ENCODE peak calls at places on chromosomes 1 and 21, in seven cellular contexts. J is uterus, N is SJCRH30, L is aorta, I is IMR-90, M is brain microvascular endothelial cell, Z is right atrium auricular region. U is an unnamed sample.

GRCh38 chr1:33047290-33047689 is 10.6 kb upstream of the AK2 start:
- DNase-seq in J (no peak), N (no peak), L (no peak), I (no peak), M (no peak), Z (no peak), U (no peak)

GRCh38 chr21:17463441-17463840 is 49.4 kb upstream of the CXADR start:
- DNase-seq in J (peak; percentile 62), N (no peak), L (no peak), I (peak; percentile 97), M (peak; percentile 95), Z (no peak), U (peak; percentile 60)

GRCh38 chr1:67945733-67946374 is 104.6 kb downstream of the DIRAS3 start:
- DNase-seq in J (no peak), N (peak; percentile 23), L (no peak), I (peak; percentile 16), M (no peak), Z (no peak), U (peak; percentile 84)

GRCh38 chr1:246565751-246566127 is 322 bp downstream of the TFB2M start:
- DNase-seq in J (no peak), N (no peak), L (no peak), I (peak; percentile 58), M (no peak), Z (no peak), U (no peak)

GRCh38 chr1:74502432-74502831 is 10.0 kb downstream of the LRRC53 start:
- DNase-seq in J (no peak), N (peak; percentile 26), L (no peak), I (peak; percentile 48), M (peak; percentile 28), Z (no peak), U (no peak)

GRCh38 chr1:54403377-54403776 is 2.8 kb downstream of the SSBP3 start:
- DNase-seq in J (no peak), N (no peak), L (no peak), I (no peak), M (no peak), Z (no peak), U (peak; percentile 32)

GRCh38 chr1:209536843-209537242 is 46.7 kb upstream of the CAMK1G start:
- DNase-seq in J (no peak), N (no peak), L (no peak), I (no peak), M (no peak), Z (no peak), U (no peak)

GRCh38 chr1:67735806-67736627 is 51.0 kb downstream of the GADD45A start:
- DNase-seq in J (peak; percentile 84), N (peak; percentile 46), L (peak; percentile 88), I (peak; percentile 96), M (peak; percentile 95), Z (peak; percentile 77), U (no peak)

GRCh38 chr1:110475358-110476027 is 24.5 kb downstream of the PROK1 start:
- DNase-seq in J (no peak), N (no peak), L (peak; percentile 43), I (no peak), M (no peak), Z (no peak), U (no peak)

GRCh38 chr1:233549404-233549803 is 64.5 kb upstream of the KCNK1 start:
- DNase-seq in J (no peak), N (no peak), L (no peak), I (no peak), M (no peak), Z (no peak), U (no peak)

GRCh38 chr1:104921552-104921951 is 1171.9 kb downstream of the AMY1C start:
- DNase-seq in J (no peak), N (no peak), L (no peak), I (no peak), M (no peak), Z (no peak), U (no peak)

GRCh38 chr1:115135681-115136080 is 46.4 kb upstream of the TSPAN2 start:
- DNase-seq in J (no peak), N (no peak), L (no peak), I (peak; percentile 60), M (peak; percentile 40), Z (no peak), U (no peak)

GRCh38 chr1:92784051-92784638 is 763 bp downstream of the EVI5 start:
- DNase-seq in J (peak; percentile 35), N (peak; percentile 51), L (no peak), I (peak; percentile 61), M (peak; percentile 48), Z (no peak), U (no peak)

GRCh38 chr1:63329621-63330330 is 7.4 kb downstream of the FOXD3 start:
- DNase-seq in J (no peak), N (no peak), L (no peak), I (no peak), M (no peak), Z (no peak), U (no peak)

GRCh38 chr1:9149837-9150581 is 21.1 kb upstream of the GPR157 start:
- DNase-seq in J (no peak), N (no peak), L (no peak), I (no peak), M (no peak), Z (no peak), U (no peak)

GRCh38 chr1:203627819-203628184 is 1.2 kb downstream of the ATP2B4 start:
- DNase-seq in J (peak; percentile 58), N (peak; percentile 26), L (peak; percentile 80), I (no peak), M (no peak), Z (no peak), U (no peak)

GRCh38 chr1:29849038-29849750 is 612.9 kb downstream of the PTPRU start:
- DNase-seq in J (no peak), N (peak; percentile 26), L (no peak), I (peak; percentile 17), M (peak; percentile 5), Z (no peak), U (peak; percentile 81)

GRCh38 chr1:206935491-206936067 is 10.7 kb downstream of the PIGR start:
- DNase-seq in J (no peak), N (peak; percentile 42), L (peak; percentile 75), I (peak; percentile 7), M (peak; percentile 1), Z (no peak), U (peak; percentile 83)

GRCh38 chr1:101820080-101820479 is 176.6 kb downstream of the OLFM3 start:
- DNase-seq in J (no peak), N (peak; percentile 15), L (no peak), I (peak; percentile 15), M (peak; percentile 4), Z (no peak), U (peak; percentile 8)

GRCh38 chr1:9746211-9746610 is 77.6 kb downstream of the CLSTN1 start:
- DNase-seq in J (no peak), N (no peak), L (peak; percentile 65), I (no peak), M (no peak), Z (no peak), U (no peak)

GRCh38 chr1:203996126-203996525 is 76.8 kb upstream of the SOX13 start:
- DNase-seq in J (no peak), N (peak; percentile 33), L (no peak), I (no peak), M (no peak), Z (no peak), U (no peak)

GRCh38 chr1:94239796-94240195 is 2.4 kb upstream of the ARHGAP29 start:
- DNase-seq in J (no peak), N (no peak), L (no peak), I (peak; percentile 41), M (no peak), Z (no peak), U (no peak)
- H3K27me3 ChIP-seq in J (peaks cover under 1% of the 10 kb centered on the region), N (no peaks in the 10 kb centered on the region), L (no peaks in the 10 kb centered on the region), I (no peaks in the 10 kb centered on the region), M (no peaks in the 10 kb centered on the region), Z (no peaks in the 10 kb centered on the region), U (no peaks in the 10 kb centered on the region)

GRCh38 chr1:154272217-154272998 is at the start of gene HAX1:
- DNase-seq in J (peak; percentile 95), N (peak; percentile 90), L (peak; percentile 98), I (peak; percentile 97), M (peak; percentile 95), Z (peak; percentile 97), U (peak; percentile 100)
- H3K27ac ChIP-seq in J (peak within 1 kb of the TSS; percentile 93), N (peak within 1 kb of the TSS; percentile 41), L (peak within 1 kb of the TSS; percentile 58), I (peak within 1 kb of the TSS; percentile 87), M (peak within 1 kb of the TSS; percentile 82), Z (peak within 1 kb of the TSS; percentile 87), U (peak within 1 kb of the TSS; percentile 88)

GRCh38 chr1:116832932-116833578 is 76.7 kb upstream of the PTGFRN start:
- DNase-seq in J (no peak), N (no peak), L (no peak), I (no peak), M (no peak), Z (no peak), U (no peak)

GRCh38 chr1:116835161-116835560 is 74.6 kb upstream of the PTGFRN start:
- DNase-seq in J (no peak), N (no peak), L (no peak), I (no peak), M (no peak), Z (no peak), U (no peak)

GRCh38 chr1:116834605-116835004 is 75.1 kb upstream of the PTGFRN start:
- DNase-seq in J (no peak), N (peak; percentile 84), L (no peak), I (no peak), M (no peak), Z (no peak), U (no peak)

GRCh38 chr1:116833655-116834054 is 76.1 kb upstream of the PTGFRN start:
- DNase-seq in J (no peak), N (no peak), L (no peak), I (no peak), M (no peak), Z (no peak), U (no peak)

GRCh38 chr1:116832268-116832931 is 77.3 kb upstream of the PTGFRN start:
- DNase-seq in J (no peak), N (no peak), L (no peak), I (no peak), M (no peak), Z (no peak), U (no peak)
- H3K4me3 ChIP-seq in J (no peak overlapping the region), N (no peak overlapping the region), L (no peak overlapping the region), I (no peak overlapping the region), M (no peak overlapping the region), Z (no peak overlapping the region), U (no peak overlapping the region)

GRCh38 chr1:61076728-61077675 is 5.4 kb upstream of the NFIA start:
- DNase-seq in J (peak; percentile 84), N (peak; percentile 98), L (peak; percentile 92), I (peak; percentile 76), M (peak; percentile 89), Z (peak; percentile 85), U (no peak)
- H3K27me3 ChIP-seq in J (no peaks in the 10 kb centered on the region), N (no peaks in the 10 kb centered on the region), L (no peaks in the 10 kb centered on the region), I (no peaks in the 10 kb centered on the region), M (no peaks in the 10 kb centered on the region), Z (no peaks in the 10 kb centered on the region), U (peaks cover 18% of the 10 kb centered on the region)

DNA sequence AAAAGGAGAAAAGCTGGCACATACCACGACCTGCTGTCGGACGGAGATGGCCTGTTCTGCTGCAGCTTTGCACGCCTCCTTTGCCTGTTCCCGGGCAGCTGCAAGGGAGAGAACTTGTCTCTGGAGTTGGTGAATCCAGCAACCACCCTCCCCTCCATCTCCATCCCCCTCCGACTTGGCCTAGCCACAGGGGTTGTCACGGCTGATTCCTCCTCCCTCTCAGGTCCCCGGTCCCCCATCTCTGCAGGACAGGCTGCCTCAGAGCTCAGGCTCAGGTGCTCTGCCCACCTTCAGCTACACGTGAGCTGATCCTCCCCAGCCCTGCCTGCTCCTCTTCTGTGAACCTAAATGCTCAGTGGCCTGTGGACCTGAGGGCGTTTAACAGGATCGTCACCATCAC is 11.1 kb upstream of the SRM start:
- DNase-seq in J (no peak), N (no peak), L (peak; percentile 73), I (no peak), M (no peak), Z (no peak), U (no peak)
- H3K27ac ChIP-seq in J (no peak overlapping the region), N (no peak overlapping the region), L (no peak overlapping the region), I (no peak overlapping the region), M (no peak overlapping the region), Z (no peak overlapping the region), U (no peak overlapping the region)